ENCODE peak calls at places on chromosomes 7 and 10, in five cellular contexts. U, G, F, A and M are unnamed samples.

GRCh38 chr10:76939862-76940495 is 697.6 kb downstream of the KCNMA1 start:
- DNase-seq in A (no peak), G (no peak), U (no peak), F (no peak), M (no peak)

GRCh38 chr10:48428896-48429295 is 122.4 kb downstream of the MAPK8 start:
- DNase-seq in A (no peak), G (no peak), U (no peak), F (no peak), M (no peak)

GRCh38 chr10:98033515-98033914 is 3.1 kb upstream of the CRTAC1 start:
- DNase-seq in U (no peak), A (no peak), F (no peak), G (no peak), M (no peak)

GRCh38 chr10:89086801-89087513 is 96.4 kb downstream of the FAS start:
- DNase-seq in A (peak), G (peak), U (peak), F (no peak), M (no peak)

GRCh38 chr7:91789086-91789485 is 91.4 kb downstream of the MTERF1 start:
- DNase-seq in U (no peak), A (no peak), F (no peak), G (no peak), M (no peak)

GRCh38 chr7:46003896-46004875 is 83.1 kb upstream of the IGFBP3 start:
- DNase-seq in A (no peak), F (peak), U (no peak), G (peak), M (no peak)

GRCh38 chr7:67100956-67101361 is 104.3 kb downstream of the TYW1 start:
- DNase-seq in A (peak), U (peak), G (no peak), F (no peak), M (peak)

GRCh38 chr10:96089116-96089515 is 41.0 kb upstream of the ZNF518A start:
- DNase-seq in G (no peak), A (no peak), U (no peak), F (peak), M (no peak)

GRCh38 chr10:71362141-71362540 is 34.6 kb upstream of the CDH23 start:
- DNase-seq in F (no peak), U (no peak), A (no peak), G (no peak), M (no peak)

GRCh38 chr10:99760321-99760720 is 22.1 kb upstream of the ABCC2 start:
- DNase-seq in F (no peak), A (no peak), U (no peak), G (no peak), M (no peak)

GRCh38 chr7:149823191-149823630 is 15.0 kb upstream of the ZNF862 start:
- DNase-seq in A (no peak), U (no peak), F (no peak), G (no peak), M (no peak)

GRCh38 chr7:24401628-24402593 is 117.9 kb downstream of the NPY start:
- DNase-seq in G (peak), U (no peak), A (no peak), F (peak), M (peak)

DNA sequence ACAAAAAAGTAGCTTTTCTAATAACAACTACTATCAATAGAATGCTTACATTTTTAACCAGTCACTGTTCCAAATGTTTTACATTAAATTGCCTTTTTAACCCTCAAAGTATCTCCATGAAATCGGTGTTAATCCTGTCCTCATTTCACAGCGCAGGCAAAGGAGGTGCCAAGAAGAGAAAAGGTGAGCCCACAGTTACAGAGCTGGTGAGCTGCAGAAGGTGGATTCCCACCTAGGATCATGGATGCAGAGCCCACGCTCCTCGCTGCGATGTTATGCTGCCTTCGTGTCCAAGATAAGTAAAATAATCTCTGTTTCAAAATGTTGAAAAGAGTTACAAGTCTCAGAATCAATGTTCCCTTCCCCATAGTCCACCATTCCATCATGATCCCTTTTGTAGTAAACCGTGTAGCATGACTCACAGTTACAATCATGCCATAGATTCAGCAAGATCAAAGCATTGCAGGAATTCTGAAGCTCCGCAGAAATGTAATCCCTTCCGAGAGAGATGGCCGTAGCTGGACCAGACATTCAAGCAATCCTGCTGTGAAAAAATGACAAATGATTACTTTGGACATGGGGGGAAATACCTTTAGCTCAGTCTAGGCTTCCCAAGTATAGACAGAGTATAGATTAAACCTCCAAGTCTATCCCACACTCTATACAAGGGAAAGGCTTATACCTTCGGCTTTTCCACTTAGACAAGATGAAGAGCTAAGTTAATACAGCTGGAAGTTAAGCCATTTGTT is 394.7 kb upstream of the AKR1E2 start:
- DNase-seq in U (no peak), G (no peak), A (no peak), F (no peak), M (no peak)
- H3K27ac ChIP-seq in U (no peak), G (no peak), A (no peak), F (no peak), M (no peak)

DNA sequence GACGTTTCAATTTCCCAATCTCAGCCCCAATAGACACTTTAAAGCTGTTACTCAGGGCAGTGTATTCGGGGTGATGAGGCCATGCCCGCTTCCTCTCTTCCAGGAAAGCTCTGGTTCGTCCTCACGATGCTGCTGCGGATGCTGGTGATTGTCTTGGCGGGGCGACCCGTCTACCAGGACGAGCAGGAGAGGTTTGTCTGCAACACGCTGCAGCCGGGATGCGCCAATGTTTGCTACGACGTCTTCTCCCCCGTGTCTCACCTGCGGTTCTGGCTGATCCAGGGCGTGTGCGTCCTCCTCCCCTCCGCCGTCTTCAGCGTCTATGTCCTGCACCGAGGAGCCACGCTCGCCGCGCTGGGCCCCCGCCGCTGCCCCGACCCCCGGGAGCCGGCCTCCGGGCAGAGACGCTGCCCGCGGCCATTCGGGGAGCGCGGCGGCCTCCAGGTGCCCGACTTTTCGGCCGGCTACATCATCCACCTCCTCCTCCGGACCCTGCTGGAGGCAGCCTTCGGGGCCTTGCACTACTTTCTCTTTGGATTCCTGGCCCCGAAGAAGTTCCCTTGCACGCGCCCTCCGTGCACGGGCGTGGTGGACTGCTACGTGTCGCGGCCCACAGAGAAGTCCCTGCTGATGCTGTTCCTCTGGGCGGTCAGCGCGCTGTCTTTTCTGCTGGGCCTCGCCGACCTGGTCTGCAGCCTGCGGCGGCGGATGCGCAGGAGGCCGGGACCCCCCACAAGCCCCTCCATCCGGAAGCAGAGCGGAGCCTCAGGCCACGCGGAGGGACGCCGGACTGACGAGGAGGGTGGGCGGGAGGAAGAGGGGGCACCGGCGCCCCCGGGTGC is 2.6 kb downstream of the GJD4 start:
- DNase-seq in G (peak), F (no peak), U (peak), A (no peak), M (no peak)
- H2AFZ ChIP-seq in G (peak), F (no peak), U (peak), A (no peak), M (no peak)

GRCh38 chr7:27374958-27375841 is 132.6 kb downstream of the EVX1 start:
- DNase-seq in U (no peak), A (no peak), F (no peak), G (no peak), M (no peak)
- TF ChIP-seq EZH2phosphoT487 in U (no peak), A (no peak), F (no peak), G (no peak), M (no peak)

GRCh38 chr10:50417486-50417905 is 166.2 kb upstream of the ASAH2 start:
- DNase-seq in U (peak), G (peak), A (no peak), F (no peak), M (no peak)

GRCh38 chr10:50416885-50417284 is 165.6 kb upstream of the ASAH2 start:
- DNase-seq in G (peak), U (no peak), F (no peak), A (no peak), M (no peak)

GRCh38 chr10:50417906-50418697 is 166.8 kb upstream of the ASAH2 start:
- DNase-seq in U (peak), F (no peak), A (peak), G (peak), M (peak)

GRCh38 chr10:50416181-50416824 is 165.0 kb upstream of the ASAH2 start:
- DNase-seq in A (no peak), U (no peak), F (no peak), G (peak), M (no peak)

DNA sequence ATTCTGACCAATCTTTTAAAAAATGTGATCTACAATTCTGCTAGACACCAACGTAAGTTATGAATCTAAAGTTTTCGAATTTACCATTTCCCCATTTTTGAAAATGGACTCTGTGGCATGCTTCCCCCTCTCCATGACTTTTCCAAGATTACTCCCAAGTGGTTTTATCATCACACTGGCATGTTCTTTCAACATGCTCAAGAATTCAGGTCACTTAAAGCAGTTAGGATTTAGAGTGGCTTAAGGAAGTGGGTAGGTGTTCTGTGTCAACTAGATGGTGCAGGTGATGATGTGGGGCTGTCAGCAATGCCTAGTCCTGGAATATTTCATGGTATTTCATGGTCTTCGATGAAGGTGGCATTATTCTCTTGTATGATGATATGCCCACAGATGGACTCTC is 164.0 kb upstream of the ASAH2 start:
- DNase-seq in F (no peak), G (no peak), U (no peak), A (no peak), M (no peak)
- H3K27ac ChIP-seq in F (no peak), G (no peak), U (no peak), A (no peak), M (no peak)

GRCh38 chr10:46992794-46993552 is 81.7 kb downstream of the PTPN20 start:
- DNase-seq in G (peak), F (peak), A (peak), U (peak), M (peak)
- H2AFZ ChIP-seq in G (peak), F (no peak), A (peak), U (peak), M (no peak)